ENCODE peak calls at places on chromosome 16, in four cellular contexts. K, Z, P and W are unnamed samples.

GRCh38 chr16:75065149-75065807 is 51.3 kb downstream of the LDHD start:
- DNase-seq in P (no peak), Z (no peak), K (no peak), W (no peak)

GRCh38 chr16:51243836-51244483 is 92.9 kb upstream of the SALL1 start:
- DNase-seq in K (peak; percentile 27), P (no peak), Z (no peak), W (no peak)

GRCh38 chr16:67404740-67405226 is 11.5 kb upstream of the TPPP3 start:
- DNase-seq in P (no peak), K (no peak), Z (no peak), W (no peak)

GRCh38 chr16:77840623-77841274 is 52.4 kb downstream of the VAT1L start:
- DNase-seq in Z (no peak), K (no peak), P (no peak), W (no peak)

GRCh38 chr16:25403852-25404251 is 146.2 kb upstream of the ZKSCAN2 start:
- DNase-seq in K (no peak), P (no peak), Z (no peak), W (no peak)

GRCh38 chr16:77468831-77469230 is 34.0 kb upstream of the ADAMTS18 start:
- DNase-seq in Z (no peak), K (no peak), P (peak; percentile 4), W (no peak)

GRCh38 chr16:85019659-85020245 is 7.8 kb upstream of the KIAA0513 start:
- DNase-seq in K (no peak), Z (no peak), P (no peak), W (no peak)

GRCh38 chr16:21283521-21284289 is 5.6 kb upstream of the CRYM start:
- DNase-seq in P (peak; percentile 43), Z (no peak), K (peak; percentile 49), W (no peak)

GRCh38 chr16:82643936-82644630 is 17.3 kb downstream of the CDH13 start:
- DNase-seq in P (no peak), K (no peak), Z (no peak), W (no peak)

DNA sequence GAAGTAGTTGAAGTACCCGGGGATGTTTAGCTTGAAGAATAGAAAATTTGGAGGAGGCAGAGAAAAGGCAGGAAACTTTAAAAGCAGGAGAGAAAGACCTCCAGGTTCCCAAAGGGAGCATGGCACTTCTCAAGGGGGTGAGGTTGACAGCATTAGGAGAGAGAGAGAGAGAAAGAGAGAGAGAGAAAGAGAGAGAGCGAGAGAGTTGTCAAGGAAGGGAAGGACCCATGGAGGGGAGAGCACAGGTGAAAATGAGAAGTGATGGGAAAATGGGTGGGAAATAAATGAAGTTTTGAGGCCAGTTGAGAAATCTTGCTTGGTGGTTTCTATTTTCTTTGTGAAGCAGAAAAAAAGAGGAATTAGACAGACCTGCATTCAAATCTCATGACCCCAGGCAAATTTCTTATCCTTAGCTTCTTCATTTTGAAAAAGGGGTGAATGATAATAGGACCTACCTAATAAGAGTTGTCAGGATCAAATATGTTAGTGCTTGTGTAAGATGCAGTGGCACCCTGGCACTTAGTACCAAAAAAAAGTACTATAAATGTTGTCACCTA is 24.0 kb downstream of the PRKCB start:
- DNase-seq in P (no peak), Z (no peak), K (no peak), W (no peak)
- H3K4me3 ChIP-seq in P (no peak overlapping the region), Z (no peak overlapping the region), K (no peak overlapping the region), W (no peak overlapping the region)

DNA sequence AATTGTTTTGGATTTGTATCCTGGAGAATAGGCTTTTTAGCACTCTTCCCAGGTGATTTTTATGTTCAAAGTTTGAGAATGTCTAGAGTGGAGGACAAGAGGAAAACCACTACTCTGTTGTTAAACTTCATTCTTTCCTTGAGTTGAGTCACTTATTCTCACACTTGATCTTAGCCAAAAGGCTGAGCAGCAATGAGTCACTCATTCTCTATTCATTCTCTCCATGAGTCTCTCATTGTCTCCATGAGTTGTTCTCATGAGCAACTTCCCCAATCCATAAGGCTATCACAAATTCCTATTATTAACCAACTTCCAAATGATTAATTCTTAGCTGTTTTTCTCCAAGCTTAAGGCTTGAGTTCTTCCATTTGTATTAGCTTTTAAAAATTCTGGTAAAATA is 1393.3 kb downstream of the CDH8 start:
- DNase-seq in K (no peak), P (no peak), Z (no peak), W (no peak)
- H3K27ac ChIP-seq in K (no peak overlapping the region), P (no peak overlapping the region), Z (no peak overlapping the region), W (no peak overlapping the region)

GRCh38 chr16:23269248-23270091 is 32.6 kb upstream of the SCNN1B start:
- DNase-seq in P (no peak), K (no peak), Z (no peak), W (no peak)
- H3K4me1 ChIP-seq in P (no peaks in the 10 kb centered on the region), K (no peaks in the 10 kb centered on the region), Z (no peaks in the 10 kb centered on the region), W (no peaks in the 10 kb centered on the region)

GRCh38 chr16:48617711-48618148 is 7.8 kb upstream of the N4BP1 start:
- DNase-seq in P (peak; percentile 84), K (peak; percentile 87), Z (no peak), W (no peak)
- H3K4me3 ChIP-seq in P (peak overlapping the region; percentile 17), K (no peak overlapping the region), Z (no peak overlapping the region), W (no peak overlapping the region)

GRCh38 chr16:89354325-89354724 is 136.0 kb downstream of the ANKRD11 start:
- DNase-seq in Z (peak; percentile 60), P (no peak), K (no peak), W (no peak)
- H3K27ac ChIP-seq in Z (peak overlapping the region; percentile 82), P (peak overlapping the region; percentile 53), K (no peak overlapping the region), W (no peak overlapping the region)

GRCh38 chr16:4339909-4340308 is 11.2 kb downstream of the PAM16 start:
- DNase-seq in Z (no peak), K (peak; percentile 71), P (no peak), W (no peak)
- H3K4me1 ChIP-seq in Z (peaks cover 6% of the 10 kb centered on the region), K (peaks cover 8% of the 10 kb centered on the region), P (peaks cover 28% of the 10 kb centered on the region), W (no peaks in the 10 kb centered on the region)

GRCh38 chr16:89363621-89364393 is 126.6 kb downstream of the ANKRD11 start:
- DNase-seq in K (peak; percentile 78), P (no peak), Z (peak; percentile 52), W (no peak)

GRCh38 chr16:89358030-89359005 is 132.0 kb downstream of the ANKRD11 start:
- DNase-seq in P (no peak), K (no peak), Z (no peak), W (no peak)

GRCh38 chr16:89361756-89362155 is 128.6 kb downstream of the ANKRD11 start:
- DNase-seq in Z (no peak), K (no peak), P (no peak), W (no peak)

GRCh38 chr16:89359296-89360147 is 130.8 kb downstream of the ANKRD11 start:
- DNase-seq in K (peak; percentile 34), P (no peak), Z (no peak), W (no peak)

DNA sequence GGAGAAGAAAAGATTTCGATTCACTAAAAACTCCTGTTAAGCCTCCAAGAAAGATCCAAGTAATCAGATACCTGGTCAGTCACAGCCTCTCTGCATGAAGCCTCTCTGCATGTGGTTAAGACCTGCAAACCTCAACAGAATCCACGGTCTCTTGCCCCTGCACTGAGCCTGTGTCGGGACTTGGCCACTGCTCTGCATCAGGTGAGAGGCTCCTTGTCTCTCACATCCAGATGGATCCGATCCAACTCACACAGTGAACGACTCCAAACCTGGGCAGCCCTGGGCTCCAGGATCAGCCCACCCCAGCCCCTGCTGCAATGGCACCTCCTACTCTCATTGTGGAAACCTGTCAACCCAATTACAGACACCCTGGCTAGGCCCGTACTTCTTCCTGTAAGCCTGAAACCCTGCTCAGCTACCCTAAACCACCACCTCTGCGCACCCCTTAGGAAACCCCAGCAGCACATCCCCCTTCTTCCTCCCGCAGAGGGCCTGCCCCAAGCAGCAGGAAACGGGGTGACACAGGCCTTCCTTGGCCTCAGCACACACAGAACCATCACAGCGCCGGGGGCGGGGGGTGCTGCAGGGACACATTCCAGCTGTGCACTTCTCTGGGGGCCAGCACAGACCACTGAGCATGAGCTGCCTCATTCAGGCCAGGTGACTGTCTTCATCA is 129.5 kb downstream of the ANKRD11 start:
- DNase-seq in P (no peak), K (no peak), Z (no peak), W (no peak)
- H3K4me3 ChIP-seq in P (no peak overlapping the region), K (no peak overlapping the region), Z (no peak overlapping the region), W (no peak overlapping the region)

DNA sequence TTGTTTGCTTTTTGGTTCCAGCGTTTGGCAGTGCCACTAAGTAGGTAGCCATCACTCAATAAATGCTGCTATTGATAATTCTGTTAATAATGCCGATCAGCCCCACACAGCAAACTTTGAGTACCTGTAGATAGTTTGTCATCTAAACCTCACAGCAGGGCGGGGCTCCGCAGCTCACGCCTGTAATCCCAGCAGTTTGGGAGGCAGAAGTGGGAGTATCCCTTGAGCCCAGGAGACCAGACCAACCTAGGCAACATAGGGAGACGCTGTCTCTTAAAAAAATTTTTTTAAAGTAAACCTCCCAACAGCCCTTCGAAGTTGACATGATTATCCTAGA is 1.6 kb downstream of the BFAR start:
- DNase-seq in Z (no peak), K (no peak), P (no peak), W (no peak)
- H3K27ac ChIP-seq in Z (peak overlapping the region; percentile 98), K (no peak overlapping the region), P (peak overlapping the region; percentile 90), W (no peak overlapping the region)

GRCh38 chr16:89396156-89396555 is 94.2 kb downstream of the ANKRD11 start:
- DNase-seq in K (no peak), P (no peak), Z (no peak), W (no peak)
- H3K4me1 ChIP-seq in K (peaks cover 9% of the 10 kb centered on the region), P (peaks cover 43% of the 10 kb centered on the region), Z (peaks cover 50% of the 10 kb centered on the region), W (peaks cover 10% of the 10 kb centered on the region)

DNA sequence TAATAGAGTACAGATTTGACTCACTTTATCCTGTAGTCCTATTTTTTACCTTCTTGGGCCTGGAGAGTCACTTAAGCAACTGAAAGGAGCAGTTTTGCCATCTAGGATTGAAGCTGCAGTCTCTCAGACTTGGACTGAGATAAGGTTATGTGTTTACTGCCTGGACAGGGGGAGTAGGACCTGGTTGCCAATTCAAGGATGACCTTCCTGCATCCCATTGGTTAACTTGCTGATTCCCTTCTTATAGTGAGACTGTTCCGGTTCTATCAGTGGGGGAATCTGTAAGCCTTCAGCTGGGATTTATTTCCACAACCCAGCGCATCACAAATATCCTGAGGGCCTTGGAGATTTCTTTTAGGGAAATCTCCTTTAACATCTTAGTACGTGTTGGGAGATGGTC is 2.9 kb downstream of the UBN1 start:
- DNase-seq in Z (no peak), P (no peak), K (peak; percentile 25), W (no peak)
- H3K4me3 ChIP-seq in Z (no peak overlapping the region), P (peak overlapping the region; percentile 98), K (no peak overlapping the region), W (no peak overlapping the region)